ENCODE peak calls at places on chromosomes 7 and 10, in four cellular contexts. One of them, this sample, is unnamed. For H3K4me1, the result is how much of the 10 kb centered on the place peaks cover.

GRCh38 chr7:7718461-7718860 is at the start of gene RPA3:
- DNase-seq in upper lobe of left lung: no peak
- DNase-seq in transverse colon: no peak
- DNase-seq in sigmoid colon: no peak
- DNase-seq in this sample: no peak

GRCh38 chr10:35552622-35553342 is 52.4 kb upstream of the GJD4 start:
- DNase-seq in upper lobe of left lung: no peak
- DNase-seq in sigmoid colon: no peak
- DNase-seq in transverse colon: no peak
- DNase-seq in this sample: no peak

GRCh38 chr10:86225098-86225782 is 141.4 kb downstream of the GRID1 start:
- DNase-seq in sigmoid colon: no peak
- DNase-seq in upper lobe of left lung: no peak
- DNase-seq in transverse colon: no peak
- DNase-seq in this sample: no peak

GRCh38 chr7:92987095-92987494 is 130.7 kb downstream of the SAMD9 start:
- DNase-seq in upper lobe of left lung: no peak
- DNase-seq in transverse colon: no peak
- DNase-seq in sigmoid colon: no peak
- DNase-seq in this sample: no peak

GRCh38 chr10:71597821-71598498 is 121.6 kb downstream of the C10orf105 start:
- DNase-seq in transverse colon: peak
- DNase-seq in sigmoid colon: peak
- DNase-seq in upper lobe of left lung: peak
- DNase-seq in this sample: peak

GRCh38 chr7:50317221-50317678 is 12.7 kb downstream of the IKZF1 start:
- DNase-seq in upper lobe of left lung: no peak
- DNase-seq in transverse colon: no peak
- DNase-seq in sigmoid colon: no peak
- DNase-seq in this sample: no peak

GRCh38 chr10:96229568-96230030 is 41.8 kb downstream of the BLNK start:
- DNase-seq in upper lobe of left lung: peak
- DNase-seq in transverse colon: peak
- DNase-seq in sigmoid colon: peak
- DNase-seq in this sample: peak

GRCh38 chr10:95266674-95267095 is 24.1 kb downstream of the PDLIM1 start:
- DNase-seq in transverse colon: no peak
- DNase-seq in sigmoid colon: no peak
- DNase-seq in upper lobe of left lung: no peak
- DNase-seq in this sample: no peak

GRCh38 chr10:32788359-32788758 is 169.7 kb downstream of the ITGB1 start:
- DNase-seq in upper lobe of left lung: no peak
- DNase-seq in sigmoid colon: no peak
- DNase-seq in transverse colon: no peak
- DNase-seq in this sample: no peak

GRCh38 chr7:156039971-156040677 is 227.9 kb upstream of the SHH start:
- DNase-seq in upper lobe of left lung: no peak
- DNase-seq in transverse colon: no peak
- DNase-seq in sigmoid colon: no peak
- DNase-seq in this sample: no peak

GRCh38 chr10:113754768-113755167 is 3.3 kb downstream of the PLEKHS1 start:
- DNase-seq in transverse colon: peak
- DNase-seq in upper lobe of left lung: no peak
- DNase-seq in sigmoid colon: no peak
- DNase-seq in this sample: no peak

DNA sequence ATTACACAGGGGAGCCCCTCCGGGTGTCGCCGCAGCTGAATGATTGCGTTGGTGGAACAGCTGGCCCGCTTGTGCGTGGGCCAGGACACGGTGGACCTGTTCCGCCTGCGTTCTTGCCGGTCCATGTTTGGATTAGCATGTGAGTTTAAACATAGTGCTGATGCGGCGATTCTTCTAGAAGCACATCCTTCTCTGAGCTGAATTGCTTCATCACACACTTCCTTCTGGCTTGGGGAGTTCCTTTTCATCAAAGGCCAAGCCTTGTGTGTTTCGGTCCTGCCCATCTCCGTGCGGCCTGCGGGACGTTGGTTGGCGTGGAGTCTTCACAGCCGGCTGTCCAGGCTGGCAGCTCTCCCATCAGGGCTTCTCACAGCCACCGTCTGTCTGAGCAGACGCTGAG is 45.5 kb upstream of the SLC29A4 start:
- DNase-seq in sigmoid colon: peak
- DNase-seq in upper lobe of left lung: peak
- DNase-seq in transverse colon: peak
- DNase-seq in this sample: peak
- H3K4me1 ChIP-seq in sigmoid colon: under half
- H3K4me1 ChIP-seq in upper lobe of left lung: under half
- H3K4me1 ChIP-seq in transverse colon: under half
- H3K4me1 ChIP-seq in this sample: under half

DNA sequence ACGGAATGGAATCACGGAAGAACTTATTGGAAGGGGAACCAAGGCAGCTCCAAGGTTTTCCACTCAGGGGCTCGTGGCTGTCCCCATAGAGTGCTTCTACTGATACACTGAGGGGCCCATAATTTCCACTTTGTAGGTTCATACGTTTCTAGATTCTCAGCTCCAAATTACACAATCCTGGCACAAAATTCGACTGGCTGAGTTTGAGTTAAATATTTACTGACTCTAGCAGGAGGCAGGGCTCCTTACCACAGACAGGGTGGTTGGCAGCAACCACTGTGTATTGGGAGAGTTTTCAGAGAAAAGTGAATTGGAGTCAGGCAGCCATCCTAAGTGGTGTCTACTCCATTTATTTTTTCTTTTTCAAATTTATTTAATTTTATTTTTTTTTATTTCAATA is 55.4 kb upstream of the SEC61G start:
- DNase-seq in upper lobe of left lung: no peak
- DNase-seq in transverse colon: no peak
- DNase-seq in sigmoid colon: no peak
- DNase-seq in this sample: no peak
- TF ChIP-seq EP300 in upper lobe of left lung: no peak
- TF ChIP-seq EP300 in transverse colon: no peak
- TF ChIP-seq EP300 in sigmoid colon: no peak
- TF ChIP-seq EP300 in this sample: no peak

GRCh38 chr10:74255214-74255613 is 104.2 kb downstream of the ADK start:
- DNase-seq in sigmoid colon: no peak
- DNase-seq in transverse colon: no peak
- DNase-seq in upper lobe of left lung: no peak
- DNase-seq in this sample: no peak
- TF ChIP-seq CTCF in sigmoid colon: no peak
- TF ChIP-seq CTCF in transverse colon: no peak
- TF ChIP-seq CTCF in upper lobe of left lung: no peak
- TF ChIP-seq CTCF in this sample: no peak

GRCh38 chr10:114824396-114824795 is 2.8 kb downstream of the FHIP2A start:
- DNase-seq in transverse colon: no peak
- DNase-seq in upper lobe of left lung: no peak
- DNase-seq in sigmoid colon: no peak
- DNase-seq in this sample: no peak
- H3K4me1 ChIP-seq in transverse colon: under half
- H3K4me1 ChIP-seq in upper lobe of left lung: under half
- H3K4me1 ChIP-seq in sigmoid colon: half or more
- H3K4me1 ChIP-seq in this sample: under half

This sample was measured in tibial nerve.